ENCODE peak calls at places on chromosomes 4 and X, in six cellular contexts. N is ascending aorta, V is neural progenitor cell, H is right cardiac atrium, Q is coronary artery, S is left ventricle myocardium inferior. R is an unnamed sample.

GRCh38 chr4:184833046-184833838 is 7.5 kb upstream of the ACSL1 start:
- DNase-seq in N (no peak), V (no peak), H (no peak), Q (no peak), S (no peak), R (no peak)

GRCh38 chr4:153937289-153937688 is 148.4 kb upstream of the SFRP2 start:
- DNase-seq in N (no peak), V (no peak), H (no peak), Q (no peak), S (no peak), R (no peak)

GRCh38 chrX:119237526-119238035 is 1.5 kb downstream of the PGRMC1 start:
- DNase-seq in N (no peak), V (peak; percentile 2), H (no peak), Q (no peak), S (no peak), R (no peak)

GRCh38 chrX:17632942-17633341 is 104.4 kb upstream of the SCML1 start:
- DNase-seq in N (no peak), V (no peak), H (no peak), Q (no peak), S (no peak), R (no peak)

GRCh38 chrX:66638591-66639500 is at the start of gene EDA2R:
- DNase-seq in N (peak; percentile 73), V (peak; percentile 83), H (no peak), Q (no peak), S (no peak), R (peak; percentile 75)

GRCh38 chrX:123348468-123348867 is 164.4 kb downstream of the GRIA3 start:
- DNase-seq in N (no peak), V (no peak), H (no peak), Q (no peak), S (no peak), R (no peak)

GRCh38 chr4:123342498-123342897 is 54.1 kb upstream of the SPRY1 start:
- DNase-seq in N (no peak), V (no peak), H (no peak), Q (no peak), S (no peak), R (no peak)

GRCh38 chrX:132612990-132613564 is 124.2 kb upstream of the MBNL3 start:
- DNase-seq in N (no peak), V (peak; percentile 58), H (peak; percentile 69), Q (no peak), S (peak; percentile 19), R (no peak)

GRCh38 chr4:7101692-7102515 is 34.0 kb upstream of the GRPEL1 start:
- DNase-seq in N (peak; percentile 83), V (peak; percentile 87), H (peak; percentile 87), Q (no peak), S (peak; percentile 71), R (no peak)

GRCh38 chr4:53686521-53686920 is 95.2 kb upstream of the LNX1 start:
- DNase-seq in N (no peak), V (no peak), H (no peak), Q (no peak), S (no peak), R (no peak)

GRCh38 chr4:10104211-10104990 is 12.2 kb downstream of the WDR1 start:
- DNase-seq in N (no peak), V (peak; percentile 62), H (peak; percentile 32), Q (no peak), S (no peak), R (no peak)

GRCh38 chr4:35918491-35918977 is 325.8 kb downstream of the ARAP2 start:
- DNase-seq in N (no peak), V (no peak), H (no peak), Q (no peak), S (no peak), R (no peak)

GRCh38 chrX:11458175-11458574 is 165.0 kb downstream of the AMELX start:
- DNase-seq in N (peak; percentile 70), V (no peak), H (no peak), Q (no peak), S (no peak), R (no peak)

GRCh38 chrX:54994099-54994498 is at the start of gene PFKFB1:
- DNase-seq in N (no peak), V (no peak), H (no peak), Q (no peak), S (no peak), R (no peak)

GRCh38 chrX:54995621-54996020 is 1.6 kb upstream of the PFKFB1 start:
- DNase-seq in N (no peak), V (no peak), H (no peak), Q (no peak), S (no peak), R (no peak)

GRCh38 chrX:54994668-54995452 is 872 bp upstream of the PFKFB1 start:
- DNase-seq in N (no peak), V (no peak), H (no peak), Q (no peak), S (no peak), R (no peak)

GRCh38 chrX:55004231-55004630 is 4.1 kb downstream of the APEX2 start:
- DNase-seq in N (no peak), V (no peak), H (no peak), Q (no peak), S (no peak), R (no peak)

GRCh38 chrX:54999717-55000598 is at the start of gene APEX2:
- DNase-seq in N (peak; percentile 95), V (peak; percentile 92), H (peak; percentile 96), Q (peak; percentile 91), S (peak; percentile 90), R (peak; percentile 68)
- H3K27ac ChIP-seq in N (peak within 1 kb of the TSS; percentile 87), V (no peak within 1 kb of the TSS), H (peak within 1 kb of the TSS; percentile 93), Q (peak within 1 kb of the TSS; percentile 88), S (peak within 1 kb of the TSS; percentile 90), R (peak within 1 kb of the TSS; percentile 90)

DNA sequence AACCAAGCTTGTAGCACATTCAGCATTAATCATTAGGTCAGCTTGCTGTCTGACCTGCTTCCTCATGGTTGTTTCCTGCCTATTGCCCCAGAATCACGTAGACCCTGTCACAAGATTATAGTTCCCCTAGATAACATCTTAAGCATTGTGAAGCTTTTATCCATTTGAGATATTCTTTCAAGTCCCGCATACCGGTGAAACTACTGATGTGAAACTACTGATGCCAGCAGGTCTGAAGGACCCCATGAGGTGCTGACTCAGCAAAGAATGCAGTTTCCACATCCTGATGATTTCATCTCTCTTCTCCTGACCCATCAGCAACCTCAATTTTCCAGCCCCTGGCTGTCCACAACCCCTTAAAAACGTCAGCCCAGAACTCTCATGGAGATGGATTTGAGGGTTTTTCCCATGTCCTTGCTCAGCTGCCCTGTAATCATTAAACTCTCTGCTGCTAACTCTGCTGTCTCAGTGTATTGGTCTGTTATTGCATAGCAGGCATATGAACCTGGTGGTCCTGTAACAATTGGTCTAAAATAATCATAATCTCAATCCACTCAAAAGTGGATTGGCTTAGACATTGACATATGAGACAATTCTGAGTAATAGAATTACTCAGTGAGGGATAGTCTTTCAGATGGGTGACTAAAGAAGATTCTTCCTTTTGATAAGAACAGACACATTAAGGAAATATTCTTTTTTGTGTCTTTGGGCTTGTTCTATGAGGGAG is 26.3 kb upstream of the UBA6 start:
- DNase-seq in N (no peak), V (no peak), H (no peak), Q (no peak), S (no peak), R (peak; percentile 93)
- H3K27ac ChIP-seq in N (no peak overlapping the region), V (no peak overlapping the region), H (no peak overlapping the region), Q (no peak overlapping the region), S (no peak overlapping the region), R (peak overlapping the region; percentile 97)

GRCh38 chr4:107794001-107794400 is 30.7 kb upstream of the SGMS2 start:
- DNase-seq in N (no peak), V (peak; percentile 9), H (no peak), Q (no peak), S (no peak), R (no peak)
- H3K27ac ChIP-seq in N (no peak overlapping the region), V (no peak overlapping the region), H (no peak overlapping the region), Q (no peak overlapping the region), S (no peak overlapping the region), R (no peak overlapping the region)

GRCh38 chr4:2809610-2810180 is 16.8 kb downstream of the SH3BP2 start:
- DNase-seq in N (no peak), V (no peak), H (peak; percentile 72), Q (no peak), S (no peak), R (no peak)
- H3K27ac ChIP-seq in N (no peak overlapping the region), V (no peak overlapping the region), H (no peak overlapping the region), Q (peak overlapping the region; percentile 84), S (peak overlapping the region; percentile 89), R (no peak overlapping the region)

GRCh38 chr4:2936773-2937145 is 26.4 kb downstream of the NOP14 start:
- DNase-seq in N (peak; percentile 60), V (no peak), H (no peak), Q (peak; percentile 71), S (peak; percentile 13), R (peak; percentile 89)
- H3K27ac ChIP-seq in N (no peak overlapping the region), V (no peak overlapping the region), H (no peak overlapping the region), Q (no peak overlapping the region), S (no peak overlapping the region), R (peak overlapping the region; percentile 100)

DNA sequence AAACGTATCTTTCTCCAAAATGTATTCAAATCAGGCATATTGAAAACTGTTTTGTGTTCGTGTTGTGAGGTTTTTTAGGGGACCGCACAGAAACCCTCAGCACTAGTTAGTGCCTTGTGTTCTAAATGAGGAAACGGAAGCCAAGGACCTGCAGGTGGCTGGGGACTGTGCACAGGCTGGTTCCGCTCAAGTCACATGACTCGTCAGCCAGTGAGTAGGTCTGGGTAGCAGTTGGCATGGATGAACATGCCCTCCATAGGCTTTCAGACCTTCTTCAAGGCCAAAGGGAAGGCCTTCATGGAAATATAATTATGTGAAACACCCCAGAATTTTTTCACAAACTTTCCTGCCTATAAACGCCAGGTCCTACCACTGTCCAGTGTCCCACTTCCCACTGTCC is 1.3 kb upstream of the F11 start:
- DNase-seq in N (no peak), V (no peak), H (no peak), Q (no peak), S (no peak), R (no peak)
- H3K27ac ChIP-seq in N (no peak overlapping the region), V (no peak overlapping the region), H (no peak overlapping the region), Q (no peak overlapping the region), S (no peak overlapping the region), R (no peak overlapping the region)